ENCODE peak calls at places on chromosomes 5 and 9, in five cellular contexts. G, L, A, I and J are unnamed samples.

GRCh38 chr9:37916471-37917314 is 12.8 kb upstream of the SLC25A51 start:
- DNase-seq in G (no peak), L (no peak), A (no peak), I (no peak), J (no peak)

GRCh38 chr9:76512826-76513225 is 53.8 kb downstream of the GCNT1 start:
- DNase-seq in G (peak; percentile 73), L (peak; percentile 43), A (no peak), I (no peak), J (no peak)

GRCh38 chr9:125110464-125110863 is 32.9 kb downstream of the SCAI start:
- DNase-seq in G (no peak), L (no peak), A (no peak), I (no peak), J (no peak)

GRCh38 chr9:112013261-112013660 is 116.6 kb downstream of the UGCG start:
- DNase-seq in G (no peak), L (no peak), A (no peak), I (no peak), J (no peak)

GRCh38 chr5:133393776-133394476 is 218.4 kb downstream of the FSTL4 start:
- DNase-seq in G (no peak), L (no peak), A (no peak), I (no peak), J (no peak)

GRCh38 chr5:37721447-37721871 is 118.4 kb downstream of the GDNF start:
- DNase-seq in G (no peak), L (peak; percentile 60), A (no peak), I (peak; percentile 89), J (no peak)

GRCh38 chr5:13553896-13554295 is 390.6 kb downstream of the DNAH5 start:
- DNase-seq in G (no peak), L (peak; percentile 21), A (peak; percentile 3), I (no peak), J (no peak)

GRCh38 chr5:163357636-163358035 is 79.8 kb upstream of the CCNG1 start:
- DNase-seq in G (no peak), L (no peak), A (no peak), I (no peak), J (no peak)

GRCh38 chr5:66551920-66552319 is 44.3 kb upstream of the MAST4 start:
- DNase-seq in G (no peak), L (no peak), A (no peak), I (no peak), J (no peak)

GRCh38 chr5:115398726-115399125 is 102.3 kb upstream of the CCDC112 start:
- DNase-seq in G (peak; percentile 95), L (peak; percentile 73), A (no peak), I (no peak), J (no peak)

GRCh38 chr9:128051932-128052734 is 15.0 kb downstream of the NAIF1 start:
- DNase-seq in G (no peak), L (no peak), A (no peak), I (no peak), J (no peak)

GRCh38 chr5:142783601-142784291 is 13.6 kb downstream of the ARHGAP26 start:
- DNase-seq in G (no peak), L (no peak), A (no peak), I (peak; percentile 71), J (no peak)

GRCh38 chr5:38453506-38453905 is 102.9 kb downstream of the LIFR start:
- DNase-seq in G (no peak), L (no peak), A (no peak), I (no peak), J (no peak)

GRCh38 chr9:133942206-133942975 is 49.7 kb downstream of the VAV2 start:
- DNase-seq in G (no peak), L (no peak), A (no peak), I (no peak), J (no peak)